ENCODE peak calls at places on chromosomes 13 and 19, in four cellular contexts. One of them, this sample, is unnamed.

GRCh38 chr13:30422056-30422914 is at the start of gene UBE2L5:
- DNase-seq in right lobe of liver: peak; percentile 89
- DNase-seq in heart left ventricle: peak; percentile 78
- DNase-seq in mucosa of descending colon: peak; percentile 72
- DNase-seq in this sample: peak; percentile 84

GRCh38 chr13:74930402-74931165 is 551.4 kb downstream of the TBC1D4 start:
- DNase-seq in right lobe of liver: no peak
- DNase-seq in heart left ventricle: no peak
- DNase-seq in mucosa of descending colon: no peak
- DNase-seq in this sample: peak; percentile 44

GRCh38 chr13:66962953-66963352 is 267.2 kb downstream of the PCDH9 start:
- DNase-seq in right lobe of liver: no peak
- DNase-seq in heart left ventricle: no peak
- DNase-seq in mucosa of descending colon: no peak
- DNase-seq in this sample: no peak

GRCh38 chr13:21256351-21256761 is 79.9 kb downstream of the MRPL57 start:
- DNase-seq in right lobe of liver: no peak
- DNase-seq in heart left ventricle: no peak
- DNase-seq in mucosa of descending colon: no peak
- DNase-seq in this sample: no peak

GRCh38 chr19:38024991-38025716 is 118.1 kb downstream of the SIPA1L3 start:
- DNase-seq in right lobe of liver: no peak
- DNase-seq in heart left ventricle: no peak
- DNase-seq in mucosa of descending colon: no peak
- DNase-seq in this sample: no peak

GRCh38 chr13:111198979-111199378 is 83.9 kb downstream of the ARHGEF7 start:
- DNase-seq in right lobe of liver: no peak
- DNase-seq in heart left ventricle: no peak
- DNase-seq in mucosa of descending colon: no peak
- DNase-seq in this sample: no peak

GRCh38 chr19:30085394-30085793 is 143.4 kb downstream of the URI1 start:
- DNase-seq in right lobe of liver: peak; percentile 16
- DNase-seq in heart left ventricle: no peak
- DNase-seq in mucosa of descending colon: no peak
- DNase-seq in this sample: no peak

GRCh38 chr13:80070024-80070703 is 270.8 kb downstream of the SPRY2 start:
- DNase-seq in right lobe of liver: no peak
- DNase-seq in heart left ventricle: no peak
- DNase-seq in mucosa of descending colon: peak; percentile 36
- DNase-seq in this sample: no peak

GRCh38 chr19:44611812-44612295 is 1.5 kb upstream of the IGSF23 start:
- DNase-seq in right lobe of liver: no peak
- DNase-seq in heart left ventricle: no peak
- DNase-seq in mucosa of descending colon: no peak
- DNase-seq in this sample: no peak

GRCh38 chr19:19214892-19215291 is 3.1 kb downstream of the NCAN start:
- DNase-seq in right lobe of liver: no peak
- DNase-seq in heart left ventricle: no peak
- DNase-seq in mucosa of descending colon: peak; percentile 29
- DNase-seq in this sample: no peak

GRCh38 chr13:95382906-95383305 is 81.7 kb upstream of the ABCC4 start:
- DNase-seq in right lobe of liver: no peak
- DNase-seq in heart left ventricle: no peak
- DNase-seq in mucosa of descending colon: no peak
- DNase-seq in this sample: no peak

GRCh38 chr19:48624791-48625723 is 5.8 kb downstream of the SPHK2 start:
- DNase-seq in right lobe of liver: peak; percentile 65
- DNase-seq in heart left ventricle: no peak
- DNase-seq in mucosa of descending colon: peak; percentile 76
- DNase-seq in this sample: no peak

GRCh38 chr13:29791997-29792775 is 58.2 kb downstream of the UBL3 start:
- DNase-seq in right lobe of liver: no peak
- DNase-seq in heart left ventricle: no peak
- DNase-seq in mucosa of descending colon: no peak
- DNase-seq in this sample: no peak

GRCh38 chr13:100825551-100825950 is 151.0 kb upstream of the TMTC4 start:
- DNase-seq in right lobe of liver: no peak
- DNase-seq in heart left ventricle: no peak
- DNase-seq in mucosa of descending colon: no peak
- DNase-seq in this sample: no peak

GRCh38 chr13:105655046-105655445 is 880.4 kb downstream of the EFNB2 start:
- DNase-seq in right lobe of liver: no peak
- DNase-seq in heart left ventricle: no peak
- DNase-seq in mucosa of descending colon: no peak
- DNase-seq in this sample: no peak

GRCh38 chr13:35817642-35818576 is 313.3 kb downstream of the DCLK1 start:
- DNase-seq in right lobe of liver: no peak
- DNase-seq in heart left ventricle: no peak
- DNase-seq in mucosa of descending colon: peak; percentile 12
- DNase-seq in this sample: no peak

GRCh38 chr19:2659856-2660432 is 42.5 kb downstream of the GNG7 start:
- DNase-seq in right lobe of liver: no peak
- DNase-seq in heart left ventricle: no peak
- DNase-seq in mucosa of descending colon: no peak
- DNase-seq in this sample: no peak

GRCh38 chr19:49677232-49677881 is at the start of gene PRMT1:
- DNase-seq in right lobe of liver: no peak
- DNase-seq in heart left ventricle: no peak
- DNase-seq in mucosa of descending colon: peak; percentile 53
- DNase-seq in this sample: peak; percentile 70

GRCh38 chr19:12346896-12347295 is 13.5 kb upstream of the ZNF563 start:
- DNase-seq in right lobe of liver: no peak
- DNase-seq in heart left ventricle: no peak
- DNase-seq in mucosa of descending colon: peak; percentile 23
- DNase-seq in this sample: no peak

GRCh38 chr13:31913459-31913858 is 118.1 kb upstream of the FRY start:
- DNase-seq in right lobe of liver: no peak
- DNase-seq in heart left ventricle: no peak
- DNase-seq in mucosa of descending colon: no peak
- DNase-seq in this sample: no peak

GRCh38 chr19:50843701-50844221 is 10.4 kb upstream of the KLK15 start:
- DNase-seq in right lobe of liver: no peak
- DNase-seq in heart left ventricle: no peak
- DNase-seq in mucosa of descending colon: no peak
- DNase-seq in this sample: no peak

GRCh38 chr19:1026189-1027019 is at the start of gene CNN2:
- DNase-seq in right lobe of liver: peak; percentile 89
- DNase-seq in heart left ventricle: peak; percentile 83
- DNase-seq in mucosa of descending colon: peak; percentile 89
- DNase-seq in this sample: peak; percentile 87

GRCh38 chr19:49761625-49762311 is 1.3 kb downstream of the TSKS start:
- DNase-seq in right lobe of liver: no peak
- DNase-seq in heart left ventricle: peak; percentile 37
- DNase-seq in mucosa of descending colon: no peak
- DNase-seq in this sample: no peak

GRCh38 chr13:42221321-42221720 is 50.6 kb upstream of the AKAP11 start:
- DNase-seq in right lobe of liver: no peak
- DNase-seq in heart left ventricle: no peak
- DNase-seq in mucosa of descending colon: no peak
- DNase-seq in this sample: no peak

GRCh38 chr19:28296506-28296905 is 916.4 kb downstream of the UQCRFS1 start:
- DNase-seq in right lobe of liver: no peak
- DNase-seq in heart left ventricle: no peak
- DNase-seq in mucosa of descending colon: no peak
- DNase-seq in this sample: no peak

GRCh38 chr13:113291997-113292862 is 4.8 kb upstream of the LAMP1 start:
- DNase-seq in right lobe of liver: no peak
- DNase-seq in heart left ventricle: no peak
- DNase-seq in mucosa of descending colon: no peak
- DNase-seq in this sample: peak; percentile 20

GRCh38 chr19:45097776-45098520 is 5.0 kb downstream of the PPP1R37 start:
- DNase-seq in right lobe of liver: no peak
- DNase-seq in heart left ventricle: peak; percentile 56
- DNase-seq in mucosa of descending colon: no peak
- DNase-seq in this sample: no peak

DNA sequence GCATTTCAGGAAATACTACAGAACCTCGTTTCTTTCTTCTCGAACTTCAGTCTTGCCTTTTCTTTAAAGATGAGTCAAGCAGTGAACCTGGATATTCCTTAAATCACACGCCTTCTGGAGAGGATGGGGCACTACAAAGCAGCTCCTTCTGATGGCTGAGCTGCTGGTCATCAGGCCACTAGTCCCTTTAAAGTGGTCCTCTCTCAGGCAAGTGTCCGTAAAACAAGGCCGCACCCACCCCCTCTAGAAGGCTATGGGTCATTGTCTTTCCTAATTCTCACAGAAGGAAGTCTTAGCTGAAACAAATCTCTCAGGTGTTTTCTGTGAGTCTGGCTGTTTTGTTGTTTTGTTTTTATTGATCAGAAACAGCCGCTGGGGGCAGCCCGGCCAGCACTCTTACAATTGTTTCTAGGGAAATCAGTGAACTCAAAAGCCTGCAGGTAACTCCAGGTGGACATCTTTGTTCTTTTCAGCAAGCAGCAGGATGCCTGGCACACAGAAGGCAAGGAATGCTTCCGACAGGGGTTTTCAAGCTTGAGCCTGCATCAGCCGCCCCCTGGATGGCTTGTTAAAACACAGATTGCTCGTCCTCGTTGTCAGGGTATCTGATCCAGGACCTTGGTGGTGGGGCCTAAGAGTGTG is 45.4 kb downstream of the MBNL2 start:
- DNase-seq in right lobe of liver: no peak
- DNase-seq in heart left ventricle: no peak
- DNase-seq in mucosa of descending colon: no peak
- DNase-seq in this sample: no peak
- H3K36me3 ChIP-seq in right lobe of liver: no peaks in the 10 kb centered on the region
- H3K36me3 ChIP-seq in heart left ventricle: no peaks in the 10 kb centered on the region
- H3K36me3 ChIP-seq in mucosa of descending colon: no peaks in the 10 kb centered on the region
- H3K36me3 ChIP-seq in this sample: no peaks in the 10 kb centered on the region

DNA sequence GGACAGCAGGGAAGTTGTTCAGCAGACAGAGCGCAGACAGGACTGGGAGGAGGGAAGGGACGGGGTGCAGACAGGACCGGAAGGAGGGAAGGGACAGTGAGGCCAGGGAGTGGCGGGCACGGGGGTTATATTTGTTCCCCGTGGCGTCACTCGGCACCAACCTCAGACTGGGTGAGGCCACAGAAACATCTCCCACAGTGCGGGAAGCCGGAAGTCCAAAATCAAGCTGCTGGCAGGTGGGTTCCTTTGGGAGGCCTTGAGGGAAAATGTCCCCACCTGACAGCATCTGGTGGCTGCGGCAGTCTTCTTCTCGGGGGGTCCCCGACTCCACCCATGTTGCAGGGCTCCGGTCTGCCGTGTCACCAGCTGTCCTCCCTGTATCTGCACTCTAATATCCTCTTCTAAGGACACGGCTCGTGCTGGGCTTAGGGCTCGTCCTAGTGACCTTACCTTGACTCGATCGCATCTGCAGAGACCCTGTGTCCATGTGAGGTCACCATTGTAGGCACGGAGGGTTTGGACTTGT is 133.0 kb downstream of the STK24 start:
- DNase-seq in right lobe of liver: no peak
- DNase-seq in heart left ventricle: no peak
- DNase-seq in mucosa of descending colon: no peak
- DNase-seq in this sample: no peak
- H3K36me3 ChIP-seq in right lobe of liver: peaks cover 2% of the 10 kb centered on the region
- H3K36me3 ChIP-seq in heart left ventricle: peaks cover 59% of the 10 kb centered on the region
- H3K36me3 ChIP-seq in mucosa of descending colon: no peaks in the 10 kb centered on the region
- H3K36me3 ChIP-seq in this sample: peaks cover 7% of the 10 kb centered on the region

DNA sequence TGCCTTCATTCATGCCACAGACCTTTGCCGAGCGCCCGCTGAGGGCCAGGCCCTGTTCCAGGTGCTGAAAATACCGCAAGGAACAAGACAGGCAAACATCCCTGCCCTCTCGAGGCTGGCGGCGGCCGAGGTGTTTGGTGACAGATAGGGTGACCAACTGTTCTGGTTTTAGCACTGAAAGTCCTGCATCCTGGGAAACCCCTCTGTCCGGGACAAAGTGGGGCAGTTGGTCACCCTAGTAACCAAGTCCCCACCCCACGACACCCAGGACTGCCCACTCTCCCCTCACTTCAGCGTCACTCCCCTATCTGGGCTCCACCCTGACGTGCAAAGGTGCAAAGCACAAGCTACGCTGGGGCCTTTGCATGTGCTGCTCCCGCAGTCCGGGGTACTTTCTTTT is 17.3 kb downstream of the ZBTB7A start:
- DNase-seq in right lobe of liver: peak; percentile 54
- DNase-seq in heart left ventricle: peak; percentile 62
- DNase-seq in mucosa of descending colon: peak; percentile 44
- DNase-seq in this sample: no peak
- H3K36me3 ChIP-seq in right lobe of liver: peaks cover 8% of the 10 kb centered on the region
- H3K36me3 ChIP-seq in heart left ventricle: peaks cover 69% of the 10 kb centered on the region
- H3K36me3 ChIP-seq in mucosa of descending colon: peaks cover 12% of the 10 kb centered on the region
- H3K36me3 ChIP-seq in this sample: peaks cover 27% of the 10 kb centered on the region

GRCh38 chr13:24146961-24147569 is 13.5 kb upstream of the SPATA13 start:
- DNase-seq in right lobe of liver: no peak
- DNase-seq in heart left ventricle: no peak
- DNase-seq in mucosa of descending colon: no peak
- DNase-seq in this sample: no peak
- H3K36me3 ChIP-seq in right lobe of liver: no peaks in the 10 kb centered on the region
- H3K36me3 ChIP-seq in heart left ventricle: no peaks in the 10 kb centered on the region
- H3K36me3 ChIP-seq in mucosa of descending colon: no peaks in the 10 kb centered on the region
- H3K36me3 ChIP-seq in this sample: no peaks in the 10 kb centered on the region

GRCh38 chr19:33443638-33444195 is 70.2 kb downstream of the CEBPG start:
- DNase-seq in right lobe of liver: peak; percentile 47
- DNase-seq in heart left ventricle: no peak
- DNase-seq in mucosa of descending colon: no peak
- DNase-seq in this sample: no peak

GRCh38 chr19:33441828-33442227 is 68.3 kb downstream of the CEBPG start:
- DNase-seq in right lobe of liver: peak; percentile 61
- DNase-seq in heart left ventricle: no peak
- DNase-seq in mucosa of descending colon: no peak
- DNase-seq in this sample: no peak

GRCh38 chr19:33444238-33444992 is 70.9 kb downstream of the CEBPG start:
- DNase-seq in right lobe of liver: peak; percentile 32
- DNase-seq in heart left ventricle: no peak
- DNase-seq in mucosa of descending colon: no peak
- DNase-seq in this sample: no peak

GRCh38 chr19:33441277-33441699 is 67.8 kb downstream of the CEBPG start:
- DNase-seq in right lobe of liver: peak; percentile 34
- DNase-seq in heart left ventricle: no peak
- DNase-seq in mucosa of descending colon: no peak
- DNase-seq in this sample: no peak

DNA sequence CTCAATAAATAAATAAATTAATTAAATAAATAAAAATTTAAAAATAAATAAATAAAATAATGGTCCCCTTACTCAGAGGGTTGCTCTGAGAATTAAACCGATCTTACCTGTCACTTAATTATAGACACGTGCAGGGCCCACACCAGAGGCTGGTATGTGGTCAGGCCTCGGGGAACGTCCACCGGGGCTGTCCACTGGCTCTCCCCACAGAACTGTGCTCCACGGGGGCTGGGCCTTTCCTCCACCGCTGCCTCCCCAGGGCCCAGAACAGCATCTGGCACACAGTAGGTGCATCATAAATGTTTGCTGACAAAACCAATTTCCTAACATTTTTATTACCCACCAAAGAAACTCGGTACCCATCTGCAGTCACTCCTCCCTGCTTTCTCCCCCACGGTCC is 69.2 kb downstream of the CEBPG start:
- DNase-seq in right lobe of liver: peak; percentile 38
- DNase-seq in heart left ventricle: no peak
- DNase-seq in mucosa of descending colon: no peak
- DNase-seq in this sample: no peak
- H3K36me3 ChIP-seq in right lobe of liver: no peaks in the 10 kb centered on the region
- H3K36me3 ChIP-seq in heart left ventricle: no peaks in the 10 kb centered on the region
- H3K36me3 ChIP-seq in mucosa of descending colon: no peaks in the 10 kb centered on the region
- H3K36me3 ChIP-seq in this sample: no peaks in the 10 kb centered on the region

This sample was measured in GM06990.